ENCODE peak calls at places on chromosomes 11 and 22, in six cellular contexts. W is chondrocyte; I is activated T-helper 1 cell treated with anti-CD3 and anti-CD28 coated beads, Interleukin-12 subunit alpha, Interleukin-12 subunit beta, Interleukin-2, Interleukin-4 antibody, amounts not matched to agents 30 ng/mL and 10 ng/mL and 1 ng/mL, durations not matched to agents 14 hours and 24 hours and 36 hours; X is sciatic nerve; P is amniotic stem cell; J is WTC11. K is an unnamed sample.

GRCh38 chr22:37442537-37442936 is 15.3 kb upstream of the ELFN2 start:
- DNase-seq in W (no peak), I (no peak), X (no peak), P (no peak), J (no peak), K (no peak)

GRCh38 chr11:82899957-82900276 is 313 bp downstream of the PRCP start:
- DNase-seq in W (no peak), I (no peak), X (no peak), P (no peak), J (no peak), K (no peak)

GRCh38 chr11:81420668-81421550 is 1312.8 kb downstream of the FAM181B start:
- DNase-seq in W (no peak), I (no peak), X (no peak), P (no peak), J (no peak), K (no peak)

GRCh38 chr11:76736773-76737495 is 46.2 kb upstream of the TSKU start:
- DNase-seq in W (no peak), I (no peak), X (no peak), P (no peak), J (no peak), K (no peak)

GRCh38 chr22:26887456-26887855 is 230.1 kb downstream of the MIAT start:
- DNase-seq in W (no peak), I (no peak), X (no peak), P (peak; percentile 1), J (no peak), K (peak; percentile 81)

GRCh38 chr11:12007769-12008737 is at the start of gene DKK3:
- DNase-seq in W (no peak), I (no peak), X (no peak), P (no peak), J (peak; percentile 48), K (no peak)

GRCh38 chr11:95011376-95011775 is 13.7 kb upstream of the KDM4E start:
- DNase-seq in W (no peak), I (no peak), X (no peak), P (no peak), J (no peak), K (no peak)

GRCh38 chr22:33271390-33272161 is 213.4 kb upstream of the SYN3 start:
- DNase-seq in W (no peak), I (no peak), X (peak; percentile 68), P (no peak), J (no peak), K (no peak)

GRCh38 chr11:67648796-67649613 is 1.5 kb downstream of the ACY3 start:
- DNase-seq in W (peak; percentile 33), I (no peak), X (peak; percentile 63), P (no peak), J (peak; percentile 8), K (no peak)